ENCODE peak calls at places on chromosomes 3 and 15, in seven cellular contexts. X is GM12891, G is HepG2, B is SK-N-SH, Y is H1, J is K562, W is GM12878. I is an unnamed sample.

GRCh38 chr15:43133429-43134156 is at the start of gene TMEM62:
- DNase-seq in X (peak; percentile 90), G (peak; percentile 77), B (peak; percentile 90), Y (no peak), J (peak; percentile 87), W (peak; percentile 75), I (peak; percentile 91)

GRCh38 chr3:98282205-98282604 is at the start of gene OR5H2:
- DNase-seq in X (no peak), G (no peak), B (no peak), Y (no peak), J (no peak), W (no peak), I (no peak)

GRCh38 chr15:62547584-62547983 is 382.5 kb upstream of the C2CD4B start:
- DNase-seq in X (no peak), G (no peak), B (no peak), Y (no peak), J (no peak), W (no peak), I (no peak)

GRCh38 chr15:36335211-36335610 is 244.2 kb upstream of the CDIN1 start:
- DNase-seq in X (no peak), G (no peak), B (no peak), Y (no peak), J (no peak), W (no peak), I (no peak)

GRCh38 chr15:34883633-34884032 is 85.9 kb downstream of the AQR start:
- DNase-seq in X (no peak), G (no peak), B (no peak), Y (no peak), J (no peak), W (no peak), I (no peak)

GRCh38 chr3:138009476-138010272 is at the start of gene CLDN18:
- DNase-seq in X (no peak), G (no peak), B (no peak), Y (no peak), J (no peak), W (no peak), I (no peak)

GRCh38 chr15:58224068-58224467 is 85.9 kb downstream of the AQP9 start:
- DNase-seq in X (no peak), G (no peak), B (peak; percentile 48), Y (no peak), J (no peak), W (no peak), I (no peak)

GRCh38 chr3:194300392-194300758 is 50.8 kb downstream of the CPN2 start:
- DNase-seq in X (no peak), G (peak; percentile 53), B (no peak), Y (peak; percentile 64), J (no peak), W (no peak), I (no peak)

GRCh38 chr15:57330619-57331018 is 45.7 kb upstream of the CGNL1 start:
- DNase-seq in X (no peak), G (no peak), B (no peak), Y (no peak), J (no peak), W (no peak), I (no peak)

GRCh38 chr3:137163241-137163916 is 205.6 kb downstream of the IL20RB start:
- DNase-seq in X (no peak), G (no peak), B (peak; percentile 10), Y (no peak), J (no peak), W (no peak), I (no peak)

GRCh38 chr3:3714572-3714971 is 84.7 kb upstream of the LRRN1 start:
- DNase-seq in X (no peak), G (no peak), B (no peak), Y (no peak), J (no peak), W (no peak), I (no peak)

GRCh38 chr3:51696954-51697353 is 9.9 kb upstream of the GRM2 start:
- DNase-seq in X (no peak), G (no peak), B (peak; percentile 74), Y (no peak), J (peak; percentile 17), W (no peak), I (no peak)

GRCh38 chr15:90860450-90860849 is 7.9 kb upstream of the FURIN start:
- DNase-seq in X (no peak), G (peak; percentile 80), B (no peak), Y (no peak), J (no peak), W (no peak), I (no peak)

GRCh38 chr15:93265046-93265658 is 176.1 kb upstream of the RGMA start:
- DNase-seq in X (no peak), G (peak; percentile 3), B (no peak), Y (no peak), J (no peak), W (no peak), I (no peak)

GRCh38 chr3:152083058-152083457 is 185.7 kb upstream of the MBNL1 start:
- DNase-seq in X (no peak), G (no peak), B (no peak), Y (no peak), J (no peak), W (no peak), I (no peak)

GRCh38 chr3:70383360-70383831 is 71.0 kb upstream of the MDFIC2 start:
- DNase-seq in X (peak; percentile 1), G (no peak), B (no peak), Y (no peak), J (no peak), W (peak; percentile 37), I (no peak)
- TF ChIP-seq TAF1 in X (no peak), G (no peak), B (no peak), Y (no peak), J (no peak), W (no peak), I (no peak)

GRCh38 chr3:176526942-176527341 is 670.3 kb downstream of the TBL1XR1 start:
- DNase-seq in X (no peak), G (no peak), B (peak; percentile 4), Y (no peak), J (no peak), W (no peak), I (no peak)

GRCh38 chr3:176522436-176522835 is 674.8 kb downstream of the TBL1XR1 start:
- DNase-seq in X (no peak), G (no peak), B (no peak), Y (no peak), J (no peak), W (no peak), I (no peak)

GRCh38 chr3:176526194-176526593 is 671.1 kb downstream of the TBL1XR1 start:
- DNase-seq in X (no peak), G (no peak), B (no peak), Y (no peak), J (no peak), W (no peak), I (no peak)

GRCh38 chr3:176523114-176523513 is 674.2 kb downstream of the TBL1XR1 start:
- DNase-seq in X (no peak), G (no peak), B (no peak), Y (no peak), J (no peak), W (no peak), I (no peak)

DNA sequence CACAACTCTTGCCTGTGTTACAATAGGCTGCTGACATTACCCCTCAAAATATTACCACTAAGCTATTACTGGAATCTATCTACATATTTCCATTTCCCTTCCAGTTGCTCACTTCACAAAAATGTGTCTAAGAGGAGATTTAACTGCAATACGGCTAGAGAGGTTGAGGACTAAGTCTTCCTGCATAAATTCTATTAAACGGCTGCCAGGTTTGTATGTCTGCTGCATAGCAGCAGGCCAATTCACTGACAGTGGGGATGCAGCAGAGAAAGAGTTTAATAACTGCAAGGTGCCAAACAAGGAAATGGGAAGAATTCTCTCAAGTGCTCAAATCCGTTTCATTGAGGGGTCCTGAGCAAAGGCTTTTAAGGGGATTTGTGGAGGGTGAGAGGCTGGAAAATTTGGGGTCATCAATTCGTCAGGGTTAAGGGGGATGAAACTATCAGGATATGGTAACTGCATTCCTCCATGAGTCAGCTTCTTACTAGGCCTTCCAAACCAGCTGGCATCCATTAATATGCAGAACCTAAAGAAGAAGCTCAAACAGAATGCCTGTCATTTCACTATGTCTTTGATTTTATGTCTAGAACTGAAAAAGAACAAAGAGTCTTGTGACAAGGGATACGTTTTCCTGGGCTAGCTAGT is 675.6 kb downstream of the TBL1XR1 start:
- DNase-seq in X (no peak), G (no peak), B (no peak), Y (no peak), J (no peak), W (no peak), I (no peak)
- TF ChIP-seq TAF1 in X (no peak), G (no peak), B (no peak), Y (no peak), J (no peak), W (no peak), I (no peak)

GRCh38 chr3:57764794-57765193 is 8.7 kb downstream of the SLMAP start:
- DNase-seq in X (no peak), G (no peak), B (peak; percentile 16), Y (no peak), J (no peak), W (no peak), I (no peak)

GRCh38 chr3:57770121-57770828 is 14.2 kb downstream of the SLMAP start:
- DNase-seq in X (no peak), G (no peak), B (no peak), Y (no peak), J (no peak), W (no peak), I (no peak)

GRCh38 chr3:57768595-57768994 is 12.5 kb downstream of the SLMAP start:
- DNase-seq in X (no peak), G (no peak), B (no peak), Y (no peak), J (no peak), W (no peak), I (no peak)
- TF ChIP-seq TAF1 in X (no peak), G (no peak), B (no peak), Y (no peak), J (no peak), W (no peak), I (no peak)

GRCh38 chr3:38647217-38647970 is 2.1 kb downstream of the SCN5A start:
- DNase-seq in X (no peak), G (no peak), B (peak; percentile 4), Y (no peak), J (no peak), W (no peak), I (no peak)

GRCh38 chr3:38648024-38648658 is 1.3 kb downstream of the SCN5A start:
- DNase-seq in X (no peak), G (no peak), B (peak; percentile 8), Y (no peak), J (no peak), W (no peak), I (no peak)

GRCh38 chr3:38646062-38646461 is 3.4 kb downstream of the SCN5A start:
- DNase-seq in X (no peak), G (no peak), B (peak; percentile 4), Y (no peak), J (no peak), W (no peak), I (no peak)

GRCh38 chr3:38645601-38646000 is 3.9 kb downstream of the SCN5A start:
- DNase-seq in X (no peak), G (no peak), B (no peak), Y (no peak), J (no peak), W (no peak), I (no peak)

DNA sequence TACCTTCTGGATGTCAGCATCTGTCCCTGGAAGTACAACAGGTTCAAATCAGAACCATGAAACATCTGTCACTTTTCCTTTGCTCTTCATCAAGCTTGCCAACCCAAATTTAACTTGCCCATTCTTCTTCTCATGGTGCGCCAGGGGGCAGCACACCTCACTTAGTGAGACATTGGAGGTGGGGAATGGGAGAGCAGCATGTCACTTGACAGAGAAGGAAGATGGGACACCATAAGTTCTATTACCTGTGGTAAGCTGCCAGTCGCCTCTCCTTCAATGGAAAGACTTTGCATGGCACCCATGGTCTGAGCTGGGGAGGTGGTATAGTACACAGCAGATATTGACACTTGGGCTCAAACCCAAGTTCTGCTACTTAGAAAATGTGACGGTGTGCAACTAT is 2.9 kb downstream of the SCN5A start:
- DNase-seq in X (no peak), G (peak; percentile 60), B (peak; percentile 22), Y (no peak), J (peak; percentile 55), W (no peak), I (no peak)
- TF ChIP-seq TAF1 in X (no peak), G (no peak), B (no peak), Y (no peak), J (no peak), W (no peak), I (no peak)

I was measured in GM12892.